ENCODE peak calls at places on chromosomes 13 and 19, in ten cellular contexts. One of them, this sample, is unnamed.

GRCh38 chr13:108877300-108877699 is 247.9 kb downstream of the MYO16 start:
- DNase-seq in GM10248: no peak
- DNase-seq in left ventricle myocardium inferior: no peak
- DNase-seq in T-helper 22 cell: no peak
- DNase-seq in RPMI7951: no peak
- DNase-seq in CD8-positive, alpha-beta memory T cell: no peak
- DNase-seq in neural crest cell: no peak
- DNase-seq in nucleus accumbens: no peak
- DNase-seq in HT1080: peak
- DNase-seq in Jurkat, Clone E6-1: no peak
- DNase-seq in this sample: no peak

GRCh38 chr13:109312399-109312798 is 474.0 kb downstream of the IRS2 start:
- DNase-seq in GM10248: no peak
- DNase-seq in left ventricle myocardium inferior: no peak
- DNase-seq in T-helper 22 cell: no peak
- DNase-seq in RPMI7951: no peak
- DNase-seq in CD8-positive, alpha-beta memory T cell: no peak
- DNase-seq in neural crest cell: no peak
- DNase-seq in nucleus accumbens: no peak
- DNase-seq in HT1080: no peak
- DNase-seq in Jurkat, Clone E6-1: no peak
- DNase-seq in this sample: no peak

GRCh38 chr13:97237388-97237787 is 15.3 kb downstream of the MBNL2 start:
- DNase-seq in GM10248: no peak
- DNase-seq in left ventricle myocardium inferior: no peak
- DNase-seq in T-helper 22 cell: no peak
- DNase-seq in RPMI7951: no peak
- DNase-seq in CD8-positive, alpha-beta memory T cell: no peak
- DNase-seq in neural crest cell: no peak
- DNase-seq in nucleus accumbens: no peak
- DNase-seq in HT1080: no peak
- DNase-seq in Jurkat, Clone E6-1: no peak
- DNase-seq in this sample: no peak

GRCh38 chr19:40139533-40140287 is 49.0 kb upstream of the ZNF780A start:
- DNase-seq in GM10248: peak
- DNase-seq in left ventricle myocardium inferior: no peak
- DNase-seq in T-helper 22 cell: no peak
- DNase-seq in RPMI7951: peak
- DNase-seq in CD8-positive, alpha-beta memory T cell: no peak
- DNase-seq in neural crest cell: no peak
- DNase-seq in nucleus accumbens: no peak
- DNase-seq in HT1080: peak
- DNase-seq in Jurkat, Clone E6-1: peak
- DNase-seq in this sample: peak

GRCh38 chr19:54473071-54473941 is at the start of gene CDC42EP5:
- DNase-seq in GM10248: no peak
- DNase-seq in left ventricle myocardium inferior: peak
- DNase-seq in T-helper 22 cell: no peak
- DNase-seq in RPMI7951: peak
- DNase-seq in CD8-positive, alpha-beta memory T cell: no peak
- DNase-seq in neural crest cell: peak
- DNase-seq in nucleus accumbens: no peak
- DNase-seq in HT1080: peak
- DNase-seq in Jurkat, Clone E6-1: no peak
- DNase-seq in this sample: no peak

GRCh38 chr13:110921695-110922094 is 6.8 kb upstream of the ANKRD10 start:
- DNase-seq in GM10248: peak
- DNase-seq in left ventricle myocardium inferior: no peak
- DNase-seq in T-helper 22 cell: no peak
- DNase-seq in RPMI7951: no peak
- DNase-seq in CD8-positive, alpha-beta memory T cell: no peak
- DNase-seq in neural crest cell: no peak
- DNase-seq in nucleus accumbens: no peak
- DNase-seq in HT1080: no peak
- DNase-seq in Jurkat, Clone E6-1: no peak
- DNase-seq in this sample: no peak

GRCh38 chr13:80204642-80205041 is 136.3 kb downstream of the SPRY2 start:
- DNase-seq in GM10248: no peak
- DNase-seq in left ventricle myocardium inferior: no peak
- DNase-seq in T-helper 22 cell: no peak
- DNase-seq in RPMI7951: no peak
- DNase-seq in CD8-positive, alpha-beta memory T cell: no peak
- DNase-seq in neural crest cell: no peak
- DNase-seq in nucleus accumbens: no peak
- DNase-seq in HT1080: no peak
- DNase-seq in Jurkat, Clone E6-1: no peak
- DNase-seq in this sample: no peak

GRCh38 chr13:52455677-52456041 is 381 bp downstream of the CKAP2 start:
- DNase-seq in GM10248: peak
- DNase-seq in left ventricle myocardium inferior: peak
- DNase-seq in T-helper 22 cell: peak
- DNase-seq in RPMI7951: peak
- DNase-seq in CD8-positive, alpha-beta memory T cell: peak
- DNase-seq in neural crest cell: peak
- DNase-seq in nucleus accumbens: peak
- DNase-seq in HT1080: no peak
- DNase-seq in Jurkat, Clone E6-1: peak
- DNase-seq in this sample: peak

GRCh38 chr13:111505175-111505777 is 184.8 kb downstream of the TEX29 start:
- DNase-seq in GM10248: no peak
- DNase-seq in left ventricle myocardium inferior: no peak
- DNase-seq in T-helper 22 cell: no peak
- DNase-seq in RPMI7951: no peak
- DNase-seq in CD8-positive, alpha-beta memory T cell: no peak
- DNase-seq in neural crest cell: peak
- DNase-seq in nucleus accumbens: no peak
- DNase-seq in HT1080: peak
- DNase-seq in Jurkat, Clone E6-1: no peak
- DNase-seq in this sample: peak

GRCh38 chr13:31236211-31236786 is 36.5 kb downstream of the B3GLCT start:
- DNase-seq in GM10248: peak
- DNase-seq in left ventricle myocardium inferior: no peak
- DNase-seq in T-helper 22 cell: no peak
- DNase-seq in RPMI7951: peak
- DNase-seq in CD8-positive, alpha-beta memory T cell: no peak
- DNase-seq in neural crest cell: no peak
- DNase-seq in nucleus accumbens: no peak
- DNase-seq in HT1080: peak
- DNase-seq in Jurkat, Clone E6-1: peak
- DNase-seq in this sample: peak

GRCh38 chr13:99303863-99304521 is 3.2 kb downstream of the GPR183 start:
- DNase-seq in GM10248: no peak
- DNase-seq in left ventricle myocardium inferior: no peak
- DNase-seq in T-helper 22 cell: peak
- DNase-seq in RPMI7951: peak
- DNase-seq in CD8-positive, alpha-beta memory T cell: peak
- DNase-seq in neural crest cell: no peak
- DNase-seq in nucleus accumbens: no peak
- DNase-seq in HT1080: peak
- DNase-seq in Jurkat, Clone E6-1: no peak
- DNase-seq in this sample: peak